ENCODE peak calls at places on chromosomes 7 and 10, in six cellular contexts. K is activated naive CD8-positive, alpha-beta T cell treated with anti-CD3 and anti-CD28 coated beads, Interleukin-2, amount 10 ng/mL, durations not matched to agents 7 days and 5 days; P is SHP77 treated with DMSO at 0.1 percent for 48 hours; W is psoas muscle; U is stomach; O is AG09309. N is an unnamed sample.

GRCh38 chr7:10888861-10889260 is 84.8 kb upstream of the PHF14 start:
- DNase-seq in O (no peak), U (no peak), P (no peak), W (no peak), K (peak; percentile 28), N (no peak)

GRCh38 chr7:105830405-105831218 is 45.8 kb downstream of the ATXN7L1 start:
- DNase-seq in O (peak; percentile 94), W (no peak), P (no peak), K (no peak), U (no peak), N (peak; percentile 100)

GRCh38 chr10:43198682-43199005 is 60.4 kb downstream of the CSGALNACT2 start:
- DNase-seq in O (no peak), P (no peak), U (no peak), W (peak; percentile 37), K (peak; percentile 25), N (no peak)

GRCh38 chr7:157397751-157398691 is 61.2 kb downstream of the DNAJB6 start:
- DNase-seq in O (peak; percentile 55), W (peak; percentile 87), U (peak; percentile 48), P (peak; percentile 39), K (no peak), N (peak; percentile 5)

GRCh38 chr10:64630534-64630933 is 1109.3 kb downstream of the REEP3 start:
- DNase-seq in O (no peak), U (no peak), W (no peak), K (no peak), P (no peak), N (no peak)

GRCh38 chr10:529831-530230 is 159.6 kb downstream of the DIP2C start:
- DNase-seq in K (peak; percentile 5), U (no peak), P (no peak), O (no peak), W (no peak), N (no peak)

GRCh38 chr10:113997428-113997827 is 46.2 kb upstream of the ADRB1 start:
- DNase-seq in K (no peak), P (no peak), U (no peak), W (no peak), O (no peak), N (no peak)

GRCh38 chr7:5421626-5422323 is 1.9 kb downstream of the TNRC18 start:
- DNase-seq in W (peak; percentile 67), U (peak; percentile 69), P (no peak), K (peak; percentile 50), O (no peak), N (no peak)

GRCh38 chr10:51083280-51083986 is 9.1 kb downstream of the PRKG1 start:
- DNase-seq in U (no peak), O (no peak), P (no peak), W (no peak), K (no peak), N (no peak)

GRCh38 chr7:90251304-90251635 is 6.3 kb downstream of the CFAP69 start:
- DNase-seq in W (no peak), U (no peak), O (no peak), P (no peak), K (no peak), N (no peak)

GRCh38 chr7:98470131-98470985 is 69.5 kb upstream of the BAIAP2L1 start:
- DNase-seq in W (no peak), O (no peak), U (peak; percentile 81), K (peak; percentile 31), P (no peak), N (peak; percentile 60)

GRCh38 chr7:25167262-25167843 is 42.3 kb upstream of the CYCS start:
- DNase-seq in U (peak; percentile 34), K (no peak), P (no peak), O (no peak), W (no peak), N (no peak)

GRCh38 chr7:91228327-91228726 is 35.9 kb upstream of the FZD1 start:
- DNase-seq in U (no peak), W (no peak), P (no peak), K (no peak), O (no peak), N (peak; percentile 59)

GRCh38 chr10:132875435-132875834 is 66.9 kb downstream of the CFAP46 start:
- DNase-seq in O (no peak), U (no peak), K (peak; percentile 10), P (no peak), W (no peak), N (no peak)

GRCh38 chr10:93408788-93409187 is 73.3 kb downstream of the MYOF start:
- DNase-seq in P (no peak), K (no peak), W (no peak), U (no peak), O (no peak), N (no peak)

GRCh38 chr7:46972205-46972604 is 609.7 kb downstream of the TNS3 start:
- DNase-seq in O (peak; percentile 46), P (no peak), U (no peak), W (no peak), K (no peak), N (no peak)

N was measured in COLO829.